ENCODE peak calls at places on chromosomes 16 and 17, in eight cellular contexts. Y is heart right ventricle; H is tibial nerve; T is psoas muscle; F is kidney; C is esophagus muscularis mucosa; M is left ventricle myocardium inferior; U is effector memory CD4-positive, alpha-beta T cell. O is an unnamed sample.
A peak's percentile ranks its signal among the peaks of the same experiment; 100 is the strongest.

GRCh38 chr17:39564201-39564828 is 43.4 kb downstream of the NEUROD2 start:
- DNase-seq in Y (no peak), M (no peak), H (no peak), C (no peak), U (no peak), T (no peak), F (no peak), O (peak; percentile 92)

GRCh38 chr16:919658-920631 is 50.8 kb downstream of the LMF1 start:
- DNase-seq in T (peak; percentile 51), Y (peak; percentile 14), C (no peak), F (peak; percentile 72), M (peak; percentile 37), H (no peak), U (no peak), O (no peak)

GRCh38 chr17:4247981-4248388 is 15.8 kb downstream of the ANKFY1 start:
- DNase-seq in F (peak; percentile 86), C (no peak), U (no peak), M (no peak), Y (no peak), T (no peak), H (no peak), O (no peak)

GRCh38 chr16:75471723-75472634 is 7.5 kb upstream of the TMEM170A start:
- DNase-seq in U (peak; percentile 6), F (peak; percentile 54), H (peak; percentile 30), C (no peak), T (no peak), M (no peak), Y (peak; percentile 64), O (no peak)

GRCh38 chr16:528111-529011 is 849 bp downstream of the CAPN15 start:
- DNase-seq in F (no peak), T (no peak), M (no peak), H (no peak), Y (peak; percentile 48), U (peak; percentile 19), C (no peak), O (no peak)

GRCh38 chr17:79258843-79259242 is 184.2 kb downstream of the ENGASE start:
- DNase-seq in F (no peak), Y (no peak), U (no peak), H (no peak), C (no peak), M (no peak), T (no peak), O (no peak)

GRCh38 chr17:71993363-71993762 is 127.5 kb upstream of the SOX9 start:
- DNase-seq in U (no peak), C (no peak), H (no peak), Y (no peak), F (no peak), M (no peak), T (no peak), O (no peak)

GRCh38 chr17:54754560-54754959 is 146.1 kb upstream of the TOM1L1 start:
- DNase-seq in T (no peak), Y (no peak), U (no peak), H (no peak), M (no peak), C (no peak), F (no peak), O (no peak)

GRCh38 chr17:48985436-48986245 is 11.5 kb upstream of the IGF2BP1 start:
- DNase-seq in C (peak; percentile 75), H (no peak), F (no peak), U (no peak), T (no peak), Y (no peak), M (no peak), O (no peak)

GRCh38 chr17:47188266-47188665 is 829 bp downstream of the CDC27 start:
- DNase-seq in H (no peak), M (no peak), F (no peak), C (no peak), T (no peak), Y (peak; percentile 26), U (no peak), O (no peak)

GRCh38 chr16:23469814-23470213 is 16.8 kb upstream of the COG7 start:
- DNase-seq in T (no peak), F (no peak), U (no peak), M (no peak), H (no peak), Y (no peak), C (no peak), O (no peak)

GRCh38 chr16:27463741-27464662 is 62.0 kb downstream of the IL21R start:
- DNase-seq in T (no peak), F (peak; percentile 74), Y (no peak), H (no peak), C (no peak), U (peak; percentile 40), M (no peak), O (no peak)

GRCh38 chr17:30379303-30380105 is 777 bp downstream of the CPD start:
- DNase-seq in C (no peak), M (peak; percentile 20), H (no peak), Y (peak; percentile 18), F (peak; percentile 84), U (no peak), T (peak; percentile 23), O (no peak)

GRCh38 chr16:23148166-23148512 is 1.1 kb downstream of the USP31 start:
- DNase-seq in C (no peak), M (no peak), T (no peak), H (no peak), Y (no peak), U (no peak), F (no peak), O (no peak)

GRCh38 chr16:3401719-3402397 is 843 bp downstream of the ZNF174 start:
- DNase-seq in U (no peak), M (no peak), H (no peak), Y (no peak), C (no peak), T (no peak), F (no peak), O (no peak)

GRCh38 chr17:36778458-36778857 is 158.8 kb upstream of the LHX1 start:
- DNase-seq in U (no peak), H (no peak), F (peak; percentile 94), C (no peak), M (no peak), Y (no peak), T (no peak), O (no peak)

GRCh38 chr16:46828943-46829342 is 2.0 kb downstream of the C16orf87 start:
- DNase-seq in F (no peak), Y (no peak), H (no peak), T (no peak), C (no peak), U (no peak), M (no peak), O (no peak)

GRCh38 chr17:1554751-1555617 is 7.6 kb downstream of the PITPNA start:
- DNase-seq in U (no peak), F (no peak), T (no peak), M (no peak), H (no peak), Y (no peak), C (no peak), O (no peak)
- H3K36me3 ChIP-seq in U (peaks cover 27% of the 10 kb centered on the region), F (peaks cover 31% of the 10 kb centered on the region), T (peaks cover 4% of the 10 kb centered on the region), M (peaks cover 41% of the 10 kb centered on the region), H (peaks cover 36% of the 10 kb centered on the region), Y (no peaks in the 10 kb centered on the region), C (peaks cover 67% of the 10 kb centered on the region), O (peaks cover 7% of the 10 kb centered on the region)

DNA sequence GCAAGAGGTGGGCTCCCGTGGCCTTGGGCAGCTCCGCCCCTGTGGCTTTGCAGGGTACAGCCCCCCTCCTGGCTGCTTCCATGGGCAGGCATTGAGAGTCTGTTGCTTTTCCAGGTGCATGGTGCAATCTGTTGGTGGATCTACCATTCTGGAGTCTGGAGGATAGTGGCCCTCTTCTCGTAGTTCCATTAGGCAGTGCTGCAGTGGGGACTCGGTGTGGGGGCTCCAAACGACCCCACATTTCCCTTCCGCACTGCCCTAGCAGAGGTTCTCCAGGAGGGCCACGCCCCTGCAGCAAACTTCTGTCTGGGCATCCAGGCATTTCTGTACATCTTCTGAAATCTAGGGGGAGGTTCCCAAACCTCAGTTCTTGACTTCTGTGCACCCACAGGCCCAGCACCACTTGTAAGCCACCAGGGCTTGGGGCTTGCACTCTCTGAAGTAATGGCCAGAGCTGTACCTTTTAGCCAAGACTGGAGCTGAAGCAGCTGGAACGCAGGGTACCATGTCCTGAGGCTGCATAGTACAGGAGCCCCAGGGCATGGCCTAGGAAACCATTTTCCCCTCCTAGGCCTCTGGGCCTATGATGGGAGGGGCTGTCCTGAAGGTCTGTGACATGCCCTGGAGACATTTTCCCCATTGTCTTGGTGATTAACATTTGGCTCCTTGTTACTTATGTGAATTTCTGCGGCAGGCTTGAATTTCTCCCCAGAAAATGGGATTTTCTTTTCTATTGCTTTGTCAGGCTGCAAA is 6.0 kb downstream of the PRKAR1A start:
- DNase-seq in Y (no peak), F (no peak), M (no peak), T (no peak), H (no peak), C (no peak), U (no peak), O (no peak)
- H3K36me3 ChIP-seq in Y (no peaks in the 10 kb centered on the region), F (peaks cover 30% of the 10 kb centered on the region), M (peaks cover 48% of the 10 kb centered on the region), T (peaks cover 23% of the 10 kb centered on the region), H (peaks cover 45% of the 10 kb centered on the region), C (peaks cover 54% of the 10 kb centered on the region), U (peaks cover 18% of the 10 kb centered on the region), O (peaks cover 9% of the 10 kb centered on the region)

GRCh38 chr17:13542612-13543011 is 59.1 kb downstream of the HS3ST3A1 start:
- DNase-seq in F (no peak), Y (no peak), C (peak; percentile 45), H (no peak), U (no peak), T (no peak), M (no peak), O (no peak)

GRCh38 chr17:13544755-13545154 is 57.0 kb downstream of the HS3ST3A1 start:
- DNase-seq in M (no peak), F (no peak), U (no peak), C (peak; percentile 84), H (no peak), T (no peak), Y (no peak), O (no peak)

GRCh38 chr17:13545941-13546340 is 55.8 kb downstream of the HS3ST3A1 start:
- DNase-seq in U (no peak), C (no peak), M (no peak), F (no peak), Y (no peak), H (no peak), T (no peak), O (no peak)

GRCh38 chr17:13541032-13541480 is 60.7 kb downstream of the HS3ST3A1 start:
- DNase-seq in T (no peak), F (no peak), Y (no peak), C (peak; percentile 29), M (no peak), U (no peak), H (no peak), O (no peak)

GRCh38 chr17:13544292-13544691 is 57.4 kb downstream of the HS3ST3A1 start:
- DNase-seq in H (no peak), T (peak; percentile 30), Y (no peak), F (no peak), C (peak; percentile 94), U (no peak), M (no peak), O (no peak)
- H3K36me3 ChIP-seq in H (no peaks in the 10 kb centered on the region), T (no peaks in the 10 kb centered on the region), Y (no peaks in the 10 kb centered on the region), F (no peaks in the 10 kb centered on the region), C (no peaks in the 10 kb centered on the region), U (no peaks in the 10 kb centered on the region), M (no peaks in the 10 kb centered on the region), O (no peaks in the 10 kb centered on the region)

DNA sequence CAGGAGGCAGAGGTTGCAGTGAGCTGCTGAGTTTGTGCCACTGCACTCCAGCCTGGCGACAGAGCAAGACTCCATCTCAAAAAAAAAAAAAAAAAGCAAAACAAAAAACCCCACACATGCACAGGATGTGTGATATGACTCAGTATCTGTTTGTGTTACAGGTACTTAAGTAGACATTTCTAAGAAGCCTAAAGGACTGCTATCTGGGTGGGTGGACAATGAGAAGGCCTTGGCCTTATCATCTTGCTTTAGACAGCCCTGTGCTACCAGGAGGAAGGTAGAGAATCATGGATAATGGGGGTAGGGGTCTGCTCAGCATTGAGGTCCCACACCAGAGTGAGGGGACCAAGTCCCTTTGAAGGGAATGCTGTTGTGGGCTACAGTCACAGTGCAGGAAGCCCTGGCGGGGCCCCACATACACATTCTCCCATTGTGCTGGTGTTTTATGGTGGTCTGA is 26.7 kb downstream of the PLD6 start:
- DNase-seq in H (no peak), F (no peak), U (no peak), M (no peak), C (no peak), T (no peak), Y (no peak), O (no peak)
- H3K36me3 ChIP-seq in H (peaks cover 100% of the 10 kb centered on the region), F (peaks cover 71% of the 10 kb centered on the region), U (peaks cover 9% of the 10 kb centered on the region), M (peaks cover 91% of the 10 kb centered on the region), C (peaks cover 100% of the 10 kb centered on the region), T (peaks cover 12% of the 10 kb centered on the region), Y (no peaks in the 10 kb centered on the region), O (peaks cover 32% of the 10 kb centered on the region)